ENCODE peak calls at places on chromosomes 6 and 20, in four cellular contexts. Q is AG09319; S is effector CD4-positive, alpha-beta T cell; B is amniotic stem cell. A is an unnamed sample.

GRCh38 chr6:108766419-108766818 is 81.8 kb upstream of the ARMC2 start:
- DNase-seq in B (no peak), S (no peak), Q (no peak), A (no peak)

GRCh38 chr6:38261626-38262025 is 378.1 kb downstream of the BTBD9 start:
- DNase-seq in Q (no peak), S (no peak), B (no peak), A (peak; percentile 57)

GRCh38 chr6:110255356-110255755 is 75.1 kb downstream of the CDC40 start:
- DNase-seq in B (peak; percentile 11), Q (no peak), S (no peak), A (peak; percentile 53)

GRCh38 chr6:16681260-16681873 is 79.9 kb downstream of the ATXN1 start:
- DNase-seq in Q (peak; percentile 59), B (peak; percentile 73), S (no peak), A (peak; percentile 94)

GRCh38 chr20:51695574-51696303 is 72.5 kb downstream of the ATP9A start:
- DNase-seq in S (no peak), Q (peak; percentile 57), B (peak; percentile 40), A (peak; percentile 84)

GRCh38 chr6:160766657-160767018 is 64.6 kb downstream of the PLG start:
- DNase-seq in S (no peak), Q (no peak), B (no peak), A (no peak)

GRCh38 chr20:57544838-57545564 is 15.9 kb upstream of the PCK1 start:
- DNase-seq in S (no peak), Q (no peak), B (no peak), A (no peak)

GRCh38 chr20:61525781-61526431 is 273.8 kb downstream of the CDH4 start:
- DNase-seq in S (no peak), Q (no peak), B (no peak), A (no peak)

GRCh38 chr6:139436521-139437348 is 62.3 kb upstream of the CITED2 start:
- DNase-seq in S (no peak), B (no peak), Q (no peak), A (no peak)

GRCh38 chr6:56821005-56821432 is 133.9 kb upstream of the BEND6 start:
- DNase-seq in B (no peak), Q (no peak), S (no peak), A (no peak)

GRCh38 chr20:57405236-57406016 is 14.2 kb downstream of the RBM38 start:
- DNase-seq in Q (no peak), B (no peak), S (no peak), A (no peak)

GRCh38 chr20:32559753-32560380 is 25.3 kb downstream of the NOL4L start:
- DNase-seq in S (no peak), B (no peak), Q (no peak), A (no peak)

GRCh38 chr20:1383621-1384404 is 9.0 kb downstream of the FKBP1A start:
- DNase-seq in S (no peak), B (no peak), Q (no peak), A (no peak)

GRCh38 chr6:20432692-20433091 is 31.0 kb downstream of the E2F3 start:
- DNase-seq in Q (no peak), S (no peak), B (no peak), A (no peak)

GRCh38 chr6:34586327-34587040 is 30.4 kb upstream of the SPDEF start:
- DNase-seq in B (no peak), Q (no peak), S (no peak), A (no peak)

GRCh38 chr6:67221226-67221625 is 1413.9 kb upstream of the ADGRB3 start:
- DNase-seq in Q (no peak), B (no peak), S (no peak), A (peak; percentile 4)

GRCh38 chr20:43963872-43964791 is 49.5 kb downstream of the TOX2 start:
- DNase-seq in S (peak; percentile 29), Q (no peak), B (no peak), A (no peak)

GRCh38 chr20:38875170-38875993 is 50.8 kb upstream of the FAM83D start:
- DNase-seq in B (no peak), S (peak; percentile 56), Q (no peak), A (no peak)

GRCh38 chr6:132161283-132161682 is 210.1 kb upstream of the CCN2 start:
- DNase-seq in S (no peak), Q (peak; percentile 35), B (no peak), A (peak; percentile 52)

GRCh38 chr6:105611606-105612005 is 208.7 kb upstream of the PREP start:
- DNase-seq in S (no peak), B (no peak), Q (no peak), A (peak; percentile 63)

GRCh38 chr6:110105296-110105695 is 74.2 kb downstream of the WASF1 start:
- DNase-seq in S (no peak), Q (no peak), B (no peak), A (no peak)

GRCh38 chr6:21664263-21665081 is 70.9 kb downstream of the SOX4 start:
- DNase-seq in B (no peak), S (no peak), Q (no peak), A (peak; percentile 66)

GRCh38 chr6:41286544-41287346 is at the start of gene TREM1:
- DNase-seq in Q (no peak), S (no peak), B (no peak), A (peak; percentile 4)

GRCh38 chr6:30884521-30885480 is 482 bp downstream of the DDR1 start:
- DNase-seq in S (no peak), B (no peak), Q (no peak), A (peak; percentile 90)

GRCh38 chr6:41335296-41335695 is at the start of gene NCR2:
- DNase-seq in S (no peak), B (no peak), Q (no peak), A (no peak)

GRCh38 chr6:45591306-45591705 is 213.6 kb upstream of the SUPT3H start:
- DNase-seq in Q (no peak), B (no peak), S (no peak), A (peak; percentile 22)

GRCh38 chr6:76518443-76518842 is 446.0 kb upstream of the IMPG1 start:
- DNase-seq in B (no peak), S (no peak), Q (no peak), A (no peak)

GRCh38 chr6:6909111-6909510 is 198.7 kb upstream of the RREB1 start:
- DNase-seq in B (no peak), S (no peak), Q (no peak), A (no peak)

GRCh38 chr6:136547336-136547735 is 2.9 kb downstream of the MAP7 start:
- DNase-seq in Q (no peak), B (no peak), S (no peak), A (peak; percentile 78)

GRCh38 chr6:57267586-57268293 is 45.6 kb upstream of the RAB23 start:
- DNase-seq in Q (peak; percentile 93), S (peak; percentile 19), B (peak; percentile 97), A (peak; percentile 96)

GRCh38 chr20:49657118-49657901 is 56.4 kb downstream of the B4GALT5 start:
- DNase-seq in B (no peak), S (no peak), Q (peak; percentile 75), A (peak; percentile 51)

A was measured in adipocyte.